ENCODE peak calls at places on chromosomes 12 and 14, in ten cellular contexts. H is COLO829; I is A172; Q is activated effector memory CD4-positive, alpha-beta T cell treated with Interleukin-2 at 50 U/mL for 16 hours; R is central memory CD4-positive, alpha-beta T cell; S is sciatic nerve; P is GM23338; J is cardiac septum; V is cardiac muscle cell; W is HCT116. K is an unnamed sample.

GRCh38 chr14:23057757-23058653 is 685 bp upstream of the CDH24 start:
- DNase-seq in P (peak; percentile 96), H (peak; percentile 83), V (peak; percentile 88), I (peak; percentile 63), W (peak; percentile 79), R (peak; percentile 78), J (peak; percentile 93), S (peak; percentile 94), Q (peak; percentile 77), K (peak; percentile 82)

GRCh38 chr12:19186722-19187661 is 57.5 kb downstream of the PLEKHA5 start:
- DNase-seq in S (no peak), H (peak; percentile 42), J (no peak), R (peak; percentile 4), Q (no peak), I (peak; percentile 44), P (peak; percentile 77), V (peak; percentile 76), W (peak; percentile 31), K (peak; percentile 26)

GRCh38 chr14:53696217-53696965 is 260.2 kb downstream of the BMP4 start:
- DNase-seq in S (no peak), I (peak; percentile 7), P (no peak), R (no peak), J (no peak), H (no peak), V (no peak), Q (no peak), W (no peak), K (no peak)

GRCh38 chr12:108861878-108862587 is 4.7 kb upstream of the SSH1 start:
- DNase-seq in R (no peak), H (no peak), P (no peak), W (no peak), Q (no peak), J (peak; percentile 80), I (no peak), S (no peak), V (no peak), K (no peak)

GRCh38 chr14:60777856-60778578 is 43.5 kb downstream of the MNAT1 start:
- DNase-seq in R (no peak), P (no peak), V (peak; percentile 56), Q (no peak), I (peak; percentile 69), W (no peak), J (no peak), S (no peak), H (no peak), K (no peak)

GRCh38 chr12:42706331-42706730 is 116.8 kb upstream of the PRICKLE1 start:
- DNase-seq in W (no peak), I (no peak), J (no peak), H (no peak), V (no peak), R (no peak), P (no peak), S (no peak), Q (no peak), K (no peak)

GRCh38 chr14:24634158-24634557 is at the start of gene GZMB:
- DNase-seq in S (no peak), R (no peak), P (no peak), V (no peak), W (no peak), I (no peak), H (no peak), Q (peak; percentile 6), J (no peak), K (peak; percentile 18)

GRCh38 chr12:96177013-96177412 is 17.2 kb upstream of the ELK3 start:
- DNase-seq in I (peak; percentile 46), W (no peak), H (no peak), S (no peak), V (peak; percentile 36), R (peak; percentile 14), J (no peak), P (no peak), Q (peak; percentile 25), K (no peak)

GRCh38 chr12:6086316-6086715 is 38.2 kb downstream of the VWF start:
- DNase-seq in I (no peak), H (no peak), J (no peak), S (peak; percentile 13), W (no peak), Q (no peak), V (no peak), R (no peak), P (no peak), K (no peak)

GRCh38 chr14:95183532-95184412 is 26.4 kb upstream of the DICER1 start:
- DNase-seq in R (no peak), H (no peak), W (no peak), Q (no peak), V (peak; percentile 50), P (no peak), I (no peak), J (no peak), S (no peak), K (no peak)

GRCh38 chr14:65791551-65791981 is 379.0 kb downstream of the FUT8 start:
- DNase-seq in Q (no peak), I (peak; percentile 87), H (no peak), V (peak; percentile 71), P (no peak), W (no peak), R (peak; percentile 33), J (no peak), S (no peak), K (peak; percentile 31)

GRCh38 chr14:72608391-72609204 is 285.3 kb downstream of the DPF3 start:
- DNase-seq in I (peak; percentile 97), J (no peak), H (peak; percentile 68), P (no peak), V (peak; percentile 76), S (no peak), W (peak; percentile 33), R (no peak), Q (no peak), K (no peak)

GRCh38 chr12:14769462-14769836 is 33.8 kb downstream of the WBP11 start:
- DNase-seq in H (no peak), P (peak; percentile 90), V (peak; percentile 49), J (no peak), I (no peak), S (peak; percentile 66), Q (no peak), R (no peak), W (no peak), K (no peak)

GRCh38 chr14:58944226-58944769 is 244.2 kb upstream of the DAAM1 start:
- DNase-seq in H (no peak), V (no peak), I (no peak), Q (no peak), S (no peak), P (peak; percentile 59), J (no peak), W (no peak), R (no peak), K (no peak)

GRCh38 chr12:76539727-76540126 is 19.8 kb downstream of the OSBPL8 start:
- DNase-seq in V (no peak), R (no peak), I (no peak), S (no peak), P (no peak), J (no peak), H (no peak), W (no peak), Q (no peak), K (no peak)

GRCh38 chr12:15631007-15631715 is 158.0 kb downstream of the EPS8 start:
- DNase-seq in Q (no peak), P (no peak), H (no peak), R (no peak), W (no peak), J (no peak), V (no peak), I (no peak), S (no peak), K (no peak)

GRCh38 chr12:52396656-52397055 is 9.5 kb downstream of the KRT82 start:
- DNase-seq in V (no peak), H (no peak), Q (no peak), I (no peak), S (no peak), R (no peak), W (no peak), J (peak; percentile 24), P (no peak), K (no peak)

GRCh38 chr14:54782803-54783659 is 119.6 kb downstream of the GCH1 start:
- DNase-seq in I (no peak), W (no peak), R (no peak), H (no peak), P (peak; percentile 68), Q (no peak), S (no peak), V (no peak), J (peak; percentile 66), K (no peak)

GRCh38 chr14:96997996-96998395 is 200.8 kb downstream of the VRK1 start:
- DNase-seq in V (no peak), Q (no peak), J (no peak), H (no peak), W (no peak), S (no peak), R (no peak), I (no peak), P (no peak), K (no peak)

GRCh38 chr14:88463318-88463717 is 77.9 kb downstream of the SPATA7 start:
- DNase-seq in H (peak; percentile 28), W (peak; percentile 12), V (peak; percentile 27), S (no peak), R (no peak), I (no peak), P (peak; percentile 51), Q (no peak), J (no peak), K (no peak)

GRCh38 chr14:76832503-76832988 is 6.3 kb downstream of the LRRC74A start:
- DNase-seq in W (no peak), H (no peak), S (no peak), J (no peak), R (no peak), Q (no peak), V (peak; percentile 72), I (no peak), P (no peak), K (no peak)

GRCh38 chr12:76226397-76226796 is 121.8 kb downstream of the BBS10 start:
- DNase-seq in W (no peak), H (no peak), S (no peak), J (no peak), I (peak; percentile 13), P (no peak), V (peak; percentile 75), R (no peak), Q (no peak), K (no peak)

GRCh38 chr12:104498211-104498801 is 41.6 kb downstream of the CHST11 start:
- DNase-seq in J (no peak), V (no peak), R (peak; percentile 81), P (no peak), Q (no peak), H (peak; percentile 92), W (peak; percentile 16), S (no peak), I (peak; percentile 48), K (peak; percentile 75)

GRCh38 chr12:131507881-131508280 is 203.0 kb upstream of the SFSWAP start:
- DNase-seq in J (no peak), S (no peak), W (no peak), I (no peak), Q (no peak), P (no peak), H (no peak), V (no peak), R (no peak), K (no peak)

GRCh38 chr12:94832780-94833760 is 170.4 kb downstream of the NDUFA12 start:
- DNase-seq in S (no peak), J (no peak), H (no peak), R (no peak), P (peak; percentile 83), W (no peak), I (no peak), V (peak; percentile 29), Q (no peak), K (no peak)

GRCh38 chr14:76773188-76773885 is 12.1 kb downstream of the VASH1 start:
- DNase-seq in W (no peak), V (peak; percentile 94), S (peak; percentile 73), P (no peak), Q (no peak), H (peak; percentile 63), J (peak; percentile 84), R (no peak), I (peak; percentile 83), K (no peak)

GRCh38 chr12:95593266-95593871 is 42.1 kb upstream of the USP44 start:
- DNase-seq in R (no peak), P (no peak), I (no peak), J (no peak), S (no peak), W (no peak), Q (no peak), H (no peak), V (no peak), K (no peak)

GRCh38 chr12:131940121-131940520 is 9.6 kb upstream of the EP400 start:
- DNase-seq in H (no peak), V (no peak), R (no peak), P (no peak), I (no peak), S (no peak), W (no peak), J (no peak), Q (no peak), K (no peak)

K was measured in CD4-positive, alpha-beta memory T cell.